ENCODE peak calls at places on chromosomes 4 and X, in nine cellular contexts. P is breast epithelium, I is SJCRH30, G is right lobe of liver, F is foreskin keratinocyte, N is A673, R is mesendoderm, M is tibial artery, H is mesenchymal stem cell. E is an unnamed sample.

GRCh38 chr4:112284166-112284565 is 1.5 kb downstream of the TIFA start:
- DNase-seq in G (no peak), F (no peak), R (no peak), M (no peak), N (no peak), H (peak; percentile 30), P (no peak), I (no peak), E (peak; percentile 41)

GRCh38 chrX:39752820-39753219 is 344.9 kb downstream of the BCOR start:
- DNase-seq in I (no peak), M (no peak), N (peak; percentile 63), H (peak; percentile 30), G (peak; percentile 44), F (no peak), R (no peak), P (no peak), E (no peak)

GRCh38 chr4:143768007-143768591 is 67.6 kb upstream of the FREM3 start:
- DNase-seq in I (no peak), N (peak; percentile 7), G (no peak), M (no peak), P (no peak), F (no peak), R (no peak), H (no peak), E (no peak)

GRCh38 chr4:64146030-64146429 is 263.2 kb downstream of the TECRL start:
- DNase-seq in I (peak; percentile 39), H (peak; percentile 10), N (no peak), F (no peak), G (no peak), P (no peak), M (no peak), R (no peak), E (no peak)

GRCh38 chr4:98603683-98604573 is 54.5 kb downstream of the TSPAN5 start:
- DNase-seq in I (no peak), P (no peak), N (no peak), G (no peak), R (no peak), H (peak; percentile 61), M (no peak), F (no peak), E (no peak)

GRCh38 chrX:132488092-132488749 is 617 bp downstream of the MBNL3 start:
- DNase-seq in I (peak; percentile 22), M (no peak), G (no peak), P (no peak), F (no peak), R (peak; percentile 26), H (peak; percentile 48), N (peak; percentile 41), E (peak; percentile 70)

GRCh38 chr4:159227984-159228383 is 125.1 kb downstream of the RAPGEF2 start:
- DNase-seq in N (peak; percentile 58), I (no peak), M (peak; percentile 65), F (peak; percentile 63), G (peak; percentile 41), R (peak; percentile 94), H (peak; percentile 86), P (no peak), E (no peak)

GRCh38 chr4:19266566-19266965 is 985.1 kb upstream of the SLIT2 start:
- DNase-seq in F (no peak), R (peak; percentile 44), M (no peak), H (peak; percentile 8), N (no peak), G (no peak), P (no peak), I (no peak), E (no peak)

GRCh38 chrX:153061732-153062131 is 5.5 kb downstream of the PNMA3 start:
- DNase-seq in H (peak; percentile 41), P (no peak), F (peak; percentile 13), M (no peak), I (no peak), R (no peak), N (no peak), G (no peak), E (no peak)

GRCh38 chr4:12724520-12724919 is 759.6 kb downstream of the RAB28 start:
- DNase-seq in R (peak; percentile 47), G (no peak), I (no peak), M (no peak), H (peak; percentile 6), F (no peak), P (no peak), N (peak; percentile 18), E (peak; percentile 13)

GRCh38 chr4:1882850-1883271 is 11.7 kb downstream of the NSD2 start:
- DNase-seq in I (no peak), M (no peak), N (no peak), G (no peak), R (no peak), H (no peak), P (no peak), F (no peak), E (no peak)
- H3K4me1 ChIP-seq in I (no peaks in the 10 kb centered on the region), M (no peaks in the 10 kb centered on the region), N (no peaks in the 10 kb centered on the region), G (no peaks in the 10 kb centered on the region), R (no peaks in the 10 kb centered on the region), H (peaks cover 13% of the 10 kb centered on the region), P (no peaks in the 10 kb centered on the region), F (no peaks in the 10 kb centered on the region), E (peaks cover 7% of the 10 kb centered on the region)

DNA sequence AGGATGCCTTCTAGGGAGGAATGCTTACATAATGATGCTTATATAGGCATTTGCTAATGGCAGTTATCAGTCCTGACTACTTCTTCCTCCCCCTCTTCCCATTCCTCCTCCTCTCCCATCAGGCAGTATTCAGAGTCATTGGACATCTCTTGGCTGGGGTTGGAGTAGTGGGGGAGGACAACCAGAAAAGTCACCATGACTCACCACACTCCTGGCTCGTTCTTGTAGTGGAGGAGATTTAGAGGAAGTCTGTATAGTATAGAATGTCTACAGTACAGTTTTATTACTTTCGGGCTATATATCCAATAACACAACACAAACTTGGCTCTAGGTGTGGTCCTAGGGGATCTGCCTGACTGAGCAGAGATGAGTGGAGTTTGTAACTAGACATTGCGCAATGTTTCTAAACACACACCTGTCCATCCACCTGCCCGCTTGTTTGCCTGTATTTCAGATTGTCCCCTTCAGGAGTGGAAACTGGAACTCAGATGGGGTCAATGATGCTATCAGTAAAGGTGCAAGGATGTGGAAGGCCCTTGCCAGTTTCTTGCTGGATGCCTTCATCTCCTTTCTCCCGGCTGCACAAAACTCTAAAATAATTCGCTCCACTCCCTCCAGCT is 27.9 kb upstream of the KIAA1210 start:
- DNase-seq in R (no peak), F (peak; percentile 3), P (no peak), H (peak; percentile 1), G (no peak), N (peak; percentile 15), M (no peak), I (no peak), E (no peak)
- H3K4me1 ChIP-seq in R (no peaks in the 10 kb centered on the region), F (no peaks in the 10 kb centered on the region), P (no peaks in the 10 kb centered on the region), H (no peaks in the 10 kb centered on the region), G (no peaks in the 10 kb centered on the region), N (no peaks in the 10 kb centered on the region), M (no peaks in the 10 kb centered on the region), I (no peaks in the 10 kb centered on the region), E (no peaks in the 10 kb centered on the region)

GRCh38 chr4:15006416-15007024 is 4.2 kb downstream of the CPEB2 start:
- DNase-seq in M (no peak), F (no peak), R (no peak), N (peak; percentile 45), I (no peak), H (peak; percentile 43), G (no peak), P (no peak), E (peak; percentile 50)
- H3K4me1 ChIP-seq in M (peaks cover 29% of the 10 kb centered on the region), F (peaks cover 12% of the 10 kb centered on the region), R (peaks cover 2% of the 10 kb centered on the region), N (peaks cover 37% of the 10 kb centered on the region), I (no peaks in the 10 kb centered on the region), H (no peaks in the 10 kb centered on the region), G (no peaks in the 10 kb centered on the region), P (no peaks in the 10 kb centered on the region), E (peaks cover 17% of the 10 kb centered on the region)

DNA sequence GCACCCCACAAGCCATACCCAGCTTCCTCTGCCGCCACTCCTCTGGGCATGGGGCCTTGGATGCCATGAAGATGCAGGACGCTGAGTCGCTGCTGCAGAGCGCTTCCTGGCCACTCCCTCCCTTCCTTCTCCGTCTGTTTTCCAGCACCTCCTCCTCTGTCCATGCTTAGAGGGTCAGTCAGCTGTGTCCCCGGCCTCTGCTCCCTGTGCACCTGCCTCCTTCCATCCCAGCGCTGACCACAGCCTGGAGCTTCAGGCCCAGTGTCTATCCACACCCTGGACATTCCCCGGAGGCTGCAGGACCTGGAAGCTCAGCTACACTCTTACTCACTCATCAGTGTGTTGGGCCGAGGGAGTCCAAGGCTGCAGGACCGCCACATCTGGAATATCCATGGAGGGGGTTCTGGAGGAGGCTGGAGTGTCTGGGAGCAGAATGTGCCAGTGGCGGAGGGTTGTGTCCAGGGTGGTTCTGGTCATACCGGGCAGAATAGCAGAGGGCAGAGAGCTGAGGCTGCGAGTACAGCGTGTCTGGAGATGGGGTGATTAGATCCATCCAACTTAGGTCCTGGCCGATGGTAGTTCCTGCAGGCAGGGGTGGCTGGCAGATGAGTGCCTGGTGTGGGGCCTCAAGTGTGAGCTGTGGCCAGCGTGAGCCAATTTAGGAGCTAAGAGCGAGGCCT is 58.6 kb upstream of the ADRA2C start:
- DNase-seq in H (no peak), F (no peak), N (no peak), M (no peak), G (peak; percentile 7), R (no peak), I (peak; percentile 87), P (no peak), E (no peak)
- H3K4me1 ChIP-seq in H (peaks cover 23% of the 10 kb centered on the region), F (no peaks in the 10 kb centered on the region), N (no peaks in the 10 kb centered on the region), M (peaks cover 53% of the 10 kb centered on the region), G (no peaks in the 10 kb centered on the region), R (no peaks in the 10 kb centered on the region), I (peaks cover 37% of the 10 kb centered on the region), P (no peaks in the 10 kb centered on the region), E (no peaks in the 10 kb centered on the region)

DNA sequence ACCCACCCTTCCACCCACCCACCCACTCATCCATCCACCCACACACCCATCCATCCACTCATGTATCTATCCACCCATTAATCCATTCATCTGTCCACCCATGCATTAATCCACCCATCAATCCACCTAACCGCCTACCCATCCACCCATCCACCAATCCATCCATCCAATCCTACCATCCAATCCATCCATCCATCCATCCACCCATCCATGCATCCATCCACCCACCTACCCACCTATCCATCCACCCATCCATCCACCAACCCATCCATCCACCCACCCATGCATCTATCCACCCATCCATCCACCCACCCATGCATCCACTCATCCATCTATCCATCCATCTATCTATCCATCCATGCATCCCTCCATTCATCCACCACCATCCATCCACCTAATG is 34.8 kb upstream of the AFAP1 start:
- DNase-seq in I (no peak), H (no peak), M (no peak), F (no peak), G (no peak), P (no peak), R (no peak), N (no peak), E (no peak)
- H3K4me1 ChIP-seq in I (peaks cover 23% of the 10 kb centered on the region), H (peaks cover 45% of the 10 kb centered on the region), M (peaks cover 10% of the 10 kb centered on the region), F (peaks cover 32% of the 10 kb centered on the region), G (no peaks in the 10 kb centered on the region), P (peaks cover 15% of the 10 kb centered on the region), R (peaks cover 26% of the 10 kb centered on the region), N (peaks cover 27% of the 10 kb centered on the region), E (no peaks in the 10 kb centered on the region)

GRCh38 chrX:68343551-68343950 is 89.7 kb downstream of the OPHN1 start:
- DNase-seq in P (no peak), I (no peak), F (no peak), N (no peak), G (no peak), R (no peak), M (no peak), H (no peak), E (no peak)
- H3K4me1 ChIP-seq in P (no peaks in the 10 kb centered on the region), I (no peaks in the 10 kb centered on the region), F (no peaks in the 10 kb centered on the region), N (no peaks in the 10 kb centered on the region), G (no peaks in the 10 kb centered on the region), R (no peaks in the 10 kb centered on the region), M (no peaks in the 10 kb centered on the region), H (no peaks in the 10 kb centered on the region), E (no peaks in the 10 kb centered on the region)